ENCODE peak calls at places on chromosome 13, in six cellular contexts. One of them, this sample, is unnamed.

GRCh38 chr13:35143123-35143522 is 201.1 kb downstream of the NBEA start:
- DNase-seq in neural progenitor cell: no peak
- DNase-seq in HFF-Myc: no peak
- DNase-seq in NCI-H774: no peak
- DNase-seq in DND-41: no peak
- DNase-seq in activated CD8-positive, alpha-beta T cell treated with anti-CD3 and anti-CD28 coated beads, Interleukin-2, amount 10 ng/mL, durations not matched to agents 7 days and 5 days: no peak
- DNase-seq in this sample: no peak

GRCh38 chr13:26887594-26887993 is 127.0 kb upstream of the GPR12 start:
- DNase-seq in neural progenitor cell: no peak
- DNase-seq in DND-41: no peak
- DNase-seq in HFF-Myc: no peak
- DNase-seq in activated CD8-positive, alpha-beta T cell treated with anti-CD3 and anti-CD28 coated beads, Interleukin-2, amount 10 ng/mL, durations not matched to agents 7 days and 5 days: no peak
- DNase-seq in NCI-H774: no peak
- DNase-seq in this sample: no peak

GRCh38 chr13:73672492-73672891 is 461.7 kb downstream of the KLF12 start:
- DNase-seq in neural progenitor cell: no peak
- DNase-seq in activated CD8-positive, alpha-beta T cell treated with anti-CD3 and anti-CD28 coated beads, Interleukin-2, amount 10 ng/mL, durations not matched to agents 7 days and 5 days: no peak
- DNase-seq in DND-41: no peak
- DNase-seq in HFF-Myc: no peak
- DNase-seq in NCI-H774: no peak
- DNase-seq in this sample: no peak

GRCh38 chr13:34152409-34152808 is 334.5 kb downstream of the RFC3 start:
- DNase-seq in DND-41: no peak
- DNase-seq in activated CD8-positive, alpha-beta T cell treated with anti-CD3 and anti-CD28 coated beads, Interleukin-2, amount 10 ng/mL, durations not matched to agents 7 days and 5 days: no peak
- DNase-seq in NCI-H774: no peak
- DNase-seq in HFF-Myc: no peak
- DNase-seq in neural progenitor cell: no peak
- DNase-seq in this sample: no peak

GRCh38 chr13:62875118-62875640 is 1459.5 kb upstream of the PCDH20 start:
- DNase-seq in NCI-H774: no peak
- DNase-seq in activated CD8-positive, alpha-beta T cell treated with anti-CD3 and anti-CD28 coated beads, Interleukin-2, amount 10 ng/mL, durations not matched to agents 7 days and 5 days: no peak
- DNase-seq in HFF-Myc: no peak
- DNase-seq in neural progenitor cell: no peak
- DNase-seq in DND-41: no peak
- DNase-seq in this sample: peak; percentile 69

GRCh38 chr13:59312776-59313175 is 851.0 kb downstream of the DIAPH3 start:
- DNase-seq in DND-41: no peak
- DNase-seq in neural progenitor cell: no peak
- DNase-seq in NCI-H774: no peak
- DNase-seq in HFF-Myc: no peak
- DNase-seq in activated CD8-positive, alpha-beta T cell treated with anti-CD3 and anti-CD28 coated beads, Interleukin-2, amount 10 ng/mL, durations not matched to agents 7 days and 5 days: no peak
- DNase-seq in this sample: no peak

GRCh38 chr13:93227280-93227905 is 786 bp downstream of the GPC6 start:
- DNase-seq in DND-41: no peak
- DNase-seq in activated CD8-positive, alpha-beta T cell treated with anti-CD3 and anti-CD28 coated beads, Interleukin-2, amount 10 ng/mL, durations not matched to agents 7 days and 5 days: no peak
- DNase-seq in neural progenitor cell: peak; percentile 75
- DNase-seq in NCI-H774: peak; percentile 39
- DNase-seq in HFF-Myc: no peak
- DNase-seq in this sample: peak; percentile 21

GRCh38 chr13:93450761-93451160 is 224.2 kb downstream of the GPC6 start:
- DNase-seq in activated CD8-positive, alpha-beta T cell treated with anti-CD3 and anti-CD28 coated beads, Interleukin-2, amount 10 ng/mL, durations not matched to agents 7 days and 5 days: no peak
- DNase-seq in neural progenitor cell: no peak
- DNase-seq in DND-41: no peak
- DNase-seq in HFF-Myc: no peak
- DNase-seq in NCI-H774: no peak
- DNase-seq in this sample: no peak

GRCh38 chr13:75324413-75324940 is 157.5 kb downstream of the TBC1D4 start:
- DNase-seq in NCI-H774: no peak
- DNase-seq in activated CD8-positive, alpha-beta T cell treated with anti-CD3 and anti-CD28 coated beads, Interleukin-2, amount 10 ng/mL, durations not matched to agents 7 days and 5 days: no peak
- DNase-seq in neural progenitor cell: no peak
- DNase-seq in HFF-Myc: no peak
- DNase-seq in DND-41: no peak
- DNase-seq in this sample: no peak

GRCh38 chr13:73336789-73337188 is 278.0 kb downstream of the KLF5 start:
- DNase-seq in activated CD8-positive, alpha-beta T cell treated with anti-CD3 and anti-CD28 coated beads, Interleukin-2, amount 10 ng/mL, durations not matched to agents 7 days and 5 days: no peak
- DNase-seq in HFF-Myc: no peak
- DNase-seq in neural progenitor cell: no peak
- DNase-seq in DND-41: no peak
- DNase-seq in NCI-H774: no peak
- DNase-seq in this sample: no peak

GRCh38 chr13:34432234-34432633 is 509.8 kb upstream of the NBEA start:
- DNase-seq in activated CD8-positive, alpha-beta T cell treated with anti-CD3 and anti-CD28 coated beads, Interleukin-2, amount 10 ng/mL, durations not matched to agents 7 days and 5 days: no peak
- DNase-seq in neural progenitor cell: peak; percentile 39
- DNase-seq in HFF-Myc: no peak
- DNase-seq in NCI-H774: no peak
- DNase-seq in DND-41: no peak
- DNase-seq in this sample: no peak

GRCh38 chr13:112670864-112671263 is 19.0 kb upstream of the ATP11A start:
- DNase-seq in neural progenitor cell: no peak
- DNase-seq in activated CD8-positive, alpha-beta T cell treated with anti-CD3 and anti-CD28 coated beads, Interleukin-2, amount 10 ng/mL, durations not matched to agents 7 days and 5 days: no peak
- DNase-seq in HFF-Myc: no peak
- DNase-seq in DND-41: no peak
- DNase-seq in NCI-H774: no peak
- DNase-seq in this sample: no peak

GRCh38 chr13:30873519-30873918 is 32.6 kb upstream of the MEDAG start:
- DNase-seq in activated CD8-positive, alpha-beta T cell treated with anti-CD3 and anti-CD28 coated beads, Interleukin-2, amount 10 ng/mL, durations not matched to agents 7 days and 5 days: no peak
- DNase-seq in neural progenitor cell: peak; percentile 16
- DNase-seq in HFF-Myc: no peak
- DNase-seq in DND-41: no peak
- DNase-seq in NCI-H774: no peak
- DNase-seq in this sample: no peak

GRCh38 chr13:42477588-42478190 is 96.3 kb upstream of the TNFSF11 start:
- DNase-seq in HFF-Myc: no peak
- DNase-seq in DND-41: no peak
- DNase-seq in NCI-H774: no peak
- DNase-seq in neural progenitor cell: no peak
- DNase-seq in activated CD8-positive, alpha-beta T cell treated with anti-CD3 and anti-CD28 coated beads, Interleukin-2, amount 10 ng/mL, durations not matched to agents 7 days and 5 days: no peak
- DNase-seq in this sample: peak; percentile 74

GRCh38 chr13:40318366-40318765 is 348.1 kb downstream of the FOXO1 start:
- DNase-seq in DND-41: no peak
- DNase-seq in HFF-Myc: no peak
- DNase-seq in neural progenitor cell: no peak
- DNase-seq in activated CD8-positive, alpha-beta T cell treated with anti-CD3 and anti-CD28 coated beads, Interleukin-2, amount 10 ng/mL, durations not matched to agents 7 days and 5 days: no peak
- DNase-seq in NCI-H774: no peak
- DNase-seq in this sample: no peak

GRCh38 chr13:93418398-93418797 is 191.8 kb downstream of the GPC6 start:
- DNase-seq in DND-41: no peak
- DNase-seq in neural progenitor cell: no peak
- DNase-seq in HFF-Myc: no peak
- DNase-seq in NCI-H774: no peak
- DNase-seq in activated CD8-positive, alpha-beta T cell treated with anti-CD3 and anti-CD28 coated beads, Interleukin-2, amount 10 ng/mL, durations not matched to agents 7 days and 5 days: no peak
- DNase-seq in this sample: no peak

GRCh38 chr13:71866173-71867091 is 572 bp downstream of the DACH1 start:
- DNase-seq in HFF-Myc: no peak
- DNase-seq in neural progenitor cell: peak; percentile 71
- DNase-seq in NCI-H774: no peak
- DNase-seq in activated CD8-positive, alpha-beta T cell treated with anti-CD3 and anti-CD28 coated beads, Interleukin-2, amount 10 ng/mL, durations not matched to agents 7 days and 5 days: no peak
- DNase-seq in DND-41: peak; percentile 26
- DNase-seq in this sample: no peak

GRCh38 chr13:103250071-103250470 is 183.9 kb upstream of the SLC10A2 start:
- DNase-seq in NCI-H774: no peak
- DNase-seq in activated CD8-positive, alpha-beta T cell treated with anti-CD3 and anti-CD28 coated beads, Interleukin-2, amount 10 ng/mL, durations not matched to agents 7 days and 5 days: no peak
- DNase-seq in DND-41: no peak
- DNase-seq in HFF-Myc: no peak
- DNase-seq in neural progenitor cell: no peak
- DNase-seq in this sample: no peak

GRCh38 chr13:109784590-109785140 is 1.7 kb downstream of the IRS2 start:
- DNase-seq in HFF-Myc: no peak
- DNase-seq in NCI-H774: peak; percentile 93
- DNase-seq in activated CD8-positive, alpha-beta T cell treated with anti-CD3 and anti-CD28 coated beads, Interleukin-2, amount 10 ng/mL, durations not matched to agents 7 days and 5 days: peak; percentile 69
- DNase-seq in DND-41: no peak
- DNase-seq in neural progenitor cell: peak; percentile 93
- DNase-seq in this sample: peak; percentile 24

GRCh38 chr13:28558126-28558525 is 63.2 kb upstream of the FLT1 start:
- DNase-seq in neural progenitor cell: no peak
- DNase-seq in DND-41: no peak
- DNase-seq in HFF-Myc: peak; percentile 89
- DNase-seq in activated CD8-positive, alpha-beta T cell treated with anti-CD3 and anti-CD28 coated beads, Interleukin-2, amount 10 ng/mL, durations not matched to agents 7 days and 5 days: no peak
- DNase-seq in NCI-H774: no peak
- DNase-seq in this sample: peak; percentile 53

GRCh38 chr13:37910790-37911189 is 41.2 kb upstream of the TRPC4 start:
- DNase-seq in activated CD8-positive, alpha-beta T cell treated with anti-CD3 and anti-CD28 coated beads, Interleukin-2, amount 10 ng/mL, durations not matched to agents 7 days and 5 days: no peak
- DNase-seq in DND-41: no peak
- DNase-seq in NCI-H774: no peak
- DNase-seq in neural progenitor cell: no peak
- DNase-seq in HFF-Myc: no peak
- DNase-seq in this sample: no peak

GRCh38 chr13:35514166-35514565 is 37.7 kb upstream of the MAB21L1 start:
- DNase-seq in DND-41: no peak
- DNase-seq in HFF-Myc: no peak
- DNase-seq in activated CD8-positive, alpha-beta T cell treated with anti-CD3 and anti-CD28 coated beads, Interleukin-2, amount 10 ng/mL, durations not matched to agents 7 days and 5 days: no peak
- DNase-seq in neural progenitor cell: peak; percentile 8
- DNase-seq in NCI-H774: no peak
- DNase-seq in this sample: no peak

GRCh38 chr13:66313408-66313807 is 916.7 kb downstream of the PCDH9 start:
- DNase-seq in NCI-H774: no peak
- DNase-seq in HFF-Myc: no peak
- DNase-seq in DND-41: no peak
- DNase-seq in activated CD8-positive, alpha-beta T cell treated with anti-CD3 and anti-CD28 coated beads, Interleukin-2, amount 10 ng/mL, durations not matched to agents 7 days and 5 days: no peak
- DNase-seq in neural progenitor cell: no peak
- DNase-seq in this sample: no peak

GRCh38 chr13:112240076-112240475 is 136.1 kb upstream of the SPACA7 start:
- DNase-seq in HFF-Myc: no peak
- DNase-seq in activated CD8-positive, alpha-beta T cell treated with anti-CD3 and anti-CD28 coated beads, Interleukin-2, amount 10 ng/mL, durations not matched to agents 7 days and 5 days: no peak
- DNase-seq in NCI-H774: no peak
- DNase-seq in neural progenitor cell: no peak
- DNase-seq in DND-41: no peak
- DNase-seq in this sample: no peak

GRCh38 chr13:110923086-110923485 is 8.2 kb upstream of the ANKRD10 start:
- DNase-seq in neural progenitor cell: no peak
- DNase-seq in NCI-H774: no peak
- DNase-seq in HFF-Myc: no peak
- DNase-seq in activated CD8-positive, alpha-beta T cell treated with anti-CD3 and anti-CD28 coated beads, Interleukin-2, amount 10 ng/mL, durations not matched to agents 7 days and 5 days: no peak
- DNase-seq in DND-41: no peak
- DNase-seq in this sample: no peak

GRCh38 chr13:28173793-28174192 is 35.4 kb downstream of the PAN3 start:
- DNase-seq in DND-41: no peak
- DNase-seq in NCI-H774: no peak
- DNase-seq in neural progenitor cell: no peak
- DNase-seq in activated CD8-positive, alpha-beta T cell treated with anti-CD3 and anti-CD28 coated beads, Interleukin-2, amount 10 ng/mL, durations not matched to agents 7 days and 5 days: no peak
- DNase-seq in HFF-Myc: no peak
- DNase-seq in this sample: no peak

GRCh38 chr13:50409186-50409585 is 393.9 kb downstream of the KCNRG start:
- DNase-seq in neural progenitor cell: no peak
- DNase-seq in DND-41: no peak
- DNase-seq in NCI-H774: no peak
- DNase-seq in activated CD8-positive, alpha-beta T cell treated with anti-CD3 and anti-CD28 coated beads, Interleukin-2, amount 10 ng/mL, durations not matched to agents 7 days and 5 days: no peak
- DNase-seq in HFF-Myc: no peak
- DNase-seq in this sample: no peak

This sample was measured in H4.